ENCODE peak calls at places on chromosomes 16 and 17, in ten cellular contexts. U is adrenal gland, A is IMR-90, E is body of pancreas, S is transverse colon, X is GM12878, R is A549, I is H1, C is HCT116, W is prostate gland. L is an unnamed sample. For H3K9me3, the result is how much of the 10 kb centered on the place peaks cover.

GRCh38 chr17:27526603-27527002 is 70.4 kb downstream of the KSR1 start:
- DNase-seq in I (no peak), A (peak), W (peak), R (peak), C (no peak), E (peak), S (peak), X (no peak), U (peak), L (no peak)

GRCh38 chr17:55770220-55770870 is 19.5 kb downstream of the PCTP start:
- DNase-seq in I (no peak), C (peak), S (no peak), R (peak), U (no peak), W (no peak), E (no peak), X (no peak), A (peak), L (no peak)

GRCh38 chr17:38743556-38744171 is 4.5 kb downstream of the PCGF2 start:
- DNase-seq in S (no peak), C (no peak), U (peak), E (peak), R (no peak), X (no peak), A (no peak), W (no peak), I (no peak), L (no peak)

GRCh38 chr16:3009568-3010390 is 2.9 kb upstream of the CLDN9 start:
- DNase-seq in R (no peak), E (peak), U (no peak), S (peak), W (peak), C (peak), I (peak), X (no peak), A (peak), L (no peak)

GRCh38 chr16:83928341-83929055 is 24.5 kb upstream of the OSGIN1 start:
- DNase-seq in I (no peak), R (no peak), W (no peak), U (no peak), C (no peak), E (no peak), X (no peak), S (no peak), A (peak), L (no peak)

GRCh38 chr16:73019456-73020362 is 28.2 kb downstream of the ZFHX3 start:
- DNase-seq in A (peak), R (peak), U (peak), S (no peak), I (no peak), C (peak), X (no peak), W (no peak), E (peak), L (no peak)

GRCh38 chr16:71796501-71796900 is 12.1 kb downstream of the AP1G1 start:
- DNase-seq in X (no peak), U (no peak), A (no peak), W (no peak), C (no peak), R (no peak), I (no peak), E (no peak), S (no peak), L (no peak)

GRCh38 chr17:71460943-71461342 is 659.9 kb upstream of the SOX9 start:
- DNase-seq in C (peak), W (no peak), U (no peak), X (no peak), I (no peak), R (peak), A (peak), E (peak), S (peak), L (no peak)

GRCh38 chr17:37838276-37838675 is 85.9 kb upstream of the TBC1D3K start:
- DNase-seq in I (no peak), X (no peak), W (no peak), C (no peak), R (no peak), A (no peak), E (no peak), S (no peak), U (no peak), L (no peak)

GRCh38 chr16:49596699-49597291 is 223.2 kb downstream of the C16orf78 start:
- DNase-seq in A (no peak), W (no peak), S (no peak), I (no peak), C (no peak), R (no peak), E (no peak), U (no peak), X (no peak), L (no peak)

GRCh38 chr17:77445030-77445907 is 304.5 kb downstream of the SEC14L1 start:
- DNase-seq in X (peak), S (peak), A (peak), U (no peak), I (no peak), E (no peak), R (no peak), C (no peak), W (no peak), L (peak)

GRCh38 chr17:42009170-42009569 is 8.1 kb downstream of the DNAJC7 start:
- DNase-seq in A (no peak), S (no peak), C (no peak), I (no peak), R (peak), E (no peak), U (no peak), X (no peak), W (no peak), L (no peak)

GRCh38 chr16:81220369-81220768 is 18.1 kb upstream of the BCO1 start:
- DNase-seq in C (no peak), E (no peak), A (no peak), S (no peak), W (no peak), X (no peak), U (no peak), R (no peak), I (no peak), L (no peak)

GRCh38 chr16:69443809-69444611 is 19.6 kb downstream of the CYB5B start:
- DNase-seq in R (peak), U (peak), S (peak), W (peak), A (peak), E (no peak), C (no peak), X (no peak), I (no peak), L (peak)
- TF ChIP-seq POLR2A in R (no peak), U (no peak), S (no peak), W (no peak), A (no peak), E (no peak), C (no peak), X (no peak), I (no peak), L (no peak)

DNA sequence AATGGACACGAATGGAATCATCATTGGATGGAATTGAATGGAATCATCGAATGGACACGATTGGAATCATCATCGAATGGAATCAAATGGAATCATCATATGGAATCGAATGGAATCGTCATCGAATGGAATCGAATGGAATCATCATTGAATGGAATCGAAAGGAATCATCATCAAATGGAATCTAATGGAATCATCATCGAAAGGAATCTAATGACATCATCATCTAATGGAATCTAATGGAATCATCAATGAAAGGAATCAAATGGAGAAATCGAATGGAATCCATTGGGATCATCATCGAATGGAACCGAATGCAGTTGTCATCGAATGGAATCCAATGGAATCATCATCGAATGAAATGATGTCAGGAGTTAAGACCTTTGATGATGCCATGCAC is 154.9 kb downstream of the SHCBP1 start:
- DNase-seq in E (no peak), U (no peak), R (no peak), X (no peak), A (no peak), I (no peak), W (no peak), S (no peak), C (no peak), L (no peak)
- H3K9me3 ChIP-seq in E (under half), U (under half), R (under half), X (under half), A (under half), I (under half), W (under half), S (under half), C (under half), L (under half)

DNA sequence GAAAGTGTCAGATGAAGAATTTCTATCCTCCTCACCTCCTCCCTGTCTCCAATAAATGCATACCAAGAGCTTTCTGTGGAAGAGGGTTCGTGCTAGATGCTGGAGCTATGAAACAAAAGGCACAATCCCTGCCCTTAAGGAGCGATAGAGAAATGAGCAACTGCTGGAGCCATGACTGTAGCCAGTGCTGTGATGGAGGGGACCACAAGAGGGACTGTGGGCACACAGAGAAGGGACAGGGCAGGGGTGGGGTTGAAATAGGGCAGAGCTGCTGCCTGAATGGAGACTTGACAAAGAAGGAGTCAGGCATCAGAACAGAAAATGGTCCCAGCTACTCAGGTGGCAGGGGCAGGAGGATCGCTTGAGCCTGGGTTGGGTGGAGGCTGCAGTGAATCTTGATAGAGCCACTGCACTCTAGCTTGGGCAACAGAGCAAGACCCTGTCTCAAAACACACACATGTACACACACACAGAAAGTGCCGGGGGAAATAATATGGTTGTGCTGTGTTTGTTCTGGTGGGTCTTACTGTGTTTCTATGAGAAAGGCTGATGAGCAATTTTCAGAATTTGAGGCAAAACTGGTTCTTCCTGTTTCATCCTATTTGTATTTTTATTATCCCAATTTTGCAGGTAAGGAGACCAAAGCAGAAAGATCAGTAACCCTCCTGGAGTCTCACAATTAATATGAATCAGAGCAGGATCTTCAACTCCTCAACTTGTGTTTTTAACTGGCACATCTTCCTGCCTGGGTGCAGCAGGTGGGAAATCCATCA is 16.5 kb downstream of the TMEM98 start:
- DNase-seq in A (no peak), U (no peak), S (no peak), I (no peak), W (no peak), R (no peak), C (no peak), E (no peak), X (no peak), L (no peak)
- TF ChIP-seq CTCF in A (no peak), U (no peak), S (no peak), I (peak), W (no peak), R (no peak), C (no peak), E (no peak), X (no peak), L (no peak)

GRCh38 chr17:75267403-75268232 is 3.4 kb downstream of the MIF4GD start:
- DNase-seq in R (peak), E (no peak), U (no peak), I (peak), S (peak), X (no peak), C (no peak), W (no peak), A (no peak), L (no peak)
- TF ChIP-seq POLR2A in R (peak), E (no peak), U (no peak), I (no peak), S (no peak), X (no peak), C (peak), W (no peak), A (no peak), L (no peak)

GRCh38 chr16:64808474-64808873 is 313.4 kb downstream of the CDH11 start:
- DNase-seq in I (no peak), W (no peak), S (no peak), R (no peak), X (no peak), U (no peak), E (no peak), A (no peak), C (no peak), L (no peak)
- H3K9me3 ChIP-seq in I (under half), W (under half), S (under half), R (under half), X (under half), U (under half), E (under half), A (under half), C (under half), L (under half)

L was measured in uterus.